ENCODE peak calls at places on chromosomes 7 and 10, in ten cellular contexts. K is RPMI7951; G is AG09309; Q is naive B cell; F is left ventricle myocardium inferior; A is substantia nigra; J is SW480; H is GM03348; X is CD4-positive, alpha-beta memory T cell; U is nephron progenitor cell. O is an unnamed sample.

GRCh38 chr7:8620169-8620568 is 186.8 kb downstream of the NXPH1 start:
- DNase-seq in J (no peak), Q (no peak), K (no peak), U (no peak), A (no peak), F (no peak), X (no peak), H (no peak), G (no peak), O (no peak)

GRCh38 chr7:134724606-134725005 is 54.8 kb upstream of the CALD1 start:
- DNase-seq in J (peak), U (no peak), A (no peak), F (no peak), X (no peak), G (no peak), H (no peak), K (peak), Q (no peak), O (peak)

GRCh38 chr7:77667459-77668090 is 28.7 kb upstream of the RSBN1L start:
- DNase-seq in G (no peak), A (no peak), X (no peak), H (no peak), Q (no peak), U (no peak), K (no peak), F (no peak), J (no peak), O (no peak)

GRCh38 chr10:11270135-11270857 is 252.6 kb downstream of the CELF2 start:
- DNase-seq in U (peak), K (peak), A (no peak), H (peak), F (peak), J (peak), X (peak), Q (peak), G (no peak), O (peak)

GRCh38 chr7:38321515-38321944 is 48.1 kb upstream of the TARP start:
- DNase-seq in H (peak), G (peak), X (no peak), Q (no peak), A (no peak), U (no peak), K (peak), J (peak), F (no peak), O (peak)

GRCh38 chr10:119398996-119399395 is 143.5 kb downstream of the RGS10 start:
- DNase-seq in F (no peak), A (no peak), Q (no peak), J (no peak), U (no peak), X (no peak), H (no peak), K (no peak), G (no peak), O (no peak)

GRCh38 chr10:35433851-35434426 is 97.6 kb downstream of the CCNY start:
- DNase-seq in F (no peak), Q (no peak), A (no peak), J (peak), G (peak), K (peak), U (no peak), X (no peak), H (peak), O (peak)

GRCh38 chr7:129862672-129863071 is 90.1 kb downstream of the UBE2H start:
- DNase-seq in J (no peak), G (no peak), U (no peak), K (no peak), Q (no peak), F (no peak), X (no peak), A (no peak), H (no peak), O (no peak)

GRCh38 chr7:29848941-29849340 is 42.6 kb downstream of the WIPF3 start:
- DNase-seq in A (no peak), Q (no peak), J (no peak), K (no peak), G (no peak), F (no peak), U (no peak), X (no peak), H (no peak), O (no peak)

GRCh38 chr10:124125305-124126116 is 32.1 kb upstream of the CHST15 start:
- DNase-seq in H (no peak), X (no peak), A (no peak), J (peak), F (no peak), Q (peak), U (no peak), K (peak), G (no peak), O (peak)

GRCh38 chr10:113108180-113108835 is 158.3 kb downstream of the TCF7L2 start:
- DNase-seq in F (no peak), X (peak), A (no peak), K (no peak), U (peak), J (no peak), G (no peak), H (no peak), Q (no peak), O (no peak)

GRCh38 chr7:67636363-67637355 is 640.0 kb downstream of the TYW1 start:
- DNase-seq in F (no peak), U (peak), Q (no peak), G (no peak), A (no peak), K (no peak), J (peak), X (no peak), H (peak), O (no peak)

GRCh38 chr7:1386623-1387220 is 72.5 kb downstream of the MICALL2 start:
- DNase-seq in F (no peak), Q (no peak), K (no peak), X (no peak), U (no peak), H (no peak), A (no peak), J (no peak), G (no peak), O (no peak)

GRCh38 chr7:30986738-30987137 is 23.0 kb downstream of the GHRHR start:
- DNase-seq in U (no peak), K (no peak), J (no peak), H (no peak), A (no peak), X (no peak), Q (no peak), G (no peak), F (no peak), O (no peak)

O was measured in AG08395.